ENCODE peak calls at places on chromosomes 1 and 21, in six cellular contexts. D is psoas muscle, X is cardiac muscle cell, J is PC-3, B is lung, F is ascending aorta. L is an unnamed sample. For H3K4me1 and H3K36me3, the result is how much of the 10 kb centered on the place peaks cover.

GRCh38 chr21:42569732-42570301 is 56.2 kb downstream of the SLC37A1 start:
- DNase-seq in D (peak), X (no peak), J (no peak), B (no peak), F (no peak), L (no peak)

GRCh38 chr1:41613646-41614592 is 129.4 kb upstream of the EDN2 start:
- DNase-seq in D (no peak), X (no peak), J (no peak), B (no peak), F (no peak), L (peak)

GRCh38 chr1:70979879-70980278 is 67.7 kb downstream of the PTGER3 start:
- DNase-seq in D (no peak), X (no peak), J (no peak), B (no peak), F (no peak), L (no peak)

GRCh38 chr21:17789660-17790059 is 29.5 kb downstream of the C21orf91 start:
- DNase-seq in D (no peak), X (no peak), J (no peak), B (no peak), F (no peak), L (no peak)

GRCh38 chr1:12573015-12573825 is 44.8 kb downstream of the DHRS3 start:
- DNase-seq in D (no peak), X (no peak), J (no peak), B (no peak), F (no peak), L (no peak)

GRCh38 chr1:27011976-27012563 is 580 bp downstream of the TENT5B start:
- DNase-seq in D (no peak), X (no peak), J (no peak), B (no peak), F (no peak), L (no peak)

GRCh38 chr1:58006421-58007032 is 540.0 kb downstream of the OMA1 start:
- DNase-seq in D (no peak), X (no peak), J (no peak), B (no peak), F (no peak), L (no peak)

GRCh38 chr1:67726224-67726623 is 41.2 kb downstream of the GADD45A start:
- DNase-seq in D (no peak), X (no peak), J (peak), B (no peak), F (no peak), L (no peak)

GRCh38 chr21:45404726-45405270 is at the start of gene COL18A1:
- DNase-seq in D (peak), X (peak), J (peak), B (peak), F (no peak), L (peak)

GRCh38 chr1:43904660-43905551 is 28.7 kb upstream of the ARTN start:
- DNase-seq in D (no peak), X (no peak), J (no peak), B (no peak), F (no peak), L (no peak)

GRCh38 chr1:236063919-236064673 is 794 bp downstream of the NID1 start:
- DNase-seq in D (peak), X (peak), J (peak), B (peak), F (peak), L (no peak)

GRCh38 chr1:165449121-165449520 is 4.2 kb upstream of the RXRG start:
- DNase-seq in D (no peak), X (no peak), J (no peak), B (no peak), F (no peak), L (no peak)

GRCh38 chr1:23129846-23130245 is 38.8 kb downstream of the LUZP1 start:
- DNase-seq in D (no peak), X (no peak), J (peak), B (no peak), F (no peak), L (no peak)

GRCh38 chr1:22662318-22662717 is 9.3 kb downstream of the C1QB start:
- DNase-seq in D (no peak), X (peak), J (peak), B (no peak), F (no peak), L (peak)

GRCh38 chr1:7755448-7755847 is 15.6 kb upstream of the VAMP3 start:
- DNase-seq in D (no peak), X (peak), J (peak), B (no peak), F (no peak), L (peak)
- TF ChIP-seq CTCF in D (no peak), X (peak), J (peak), B (no peak), F (no peak), L (peak)

GRCh38 chr1:203669739-203670138 is 43.1 kb downstream of the ATP2B4 start:
- DNase-seq in D (no peak), X (no peak), J (peak), B (no peak), F (no peak), L (no peak)
- H3K4me1 ChIP-seq in D (under half), X (under half), J (under half), B (half or more), F (under half), L (under half)

DNA sequence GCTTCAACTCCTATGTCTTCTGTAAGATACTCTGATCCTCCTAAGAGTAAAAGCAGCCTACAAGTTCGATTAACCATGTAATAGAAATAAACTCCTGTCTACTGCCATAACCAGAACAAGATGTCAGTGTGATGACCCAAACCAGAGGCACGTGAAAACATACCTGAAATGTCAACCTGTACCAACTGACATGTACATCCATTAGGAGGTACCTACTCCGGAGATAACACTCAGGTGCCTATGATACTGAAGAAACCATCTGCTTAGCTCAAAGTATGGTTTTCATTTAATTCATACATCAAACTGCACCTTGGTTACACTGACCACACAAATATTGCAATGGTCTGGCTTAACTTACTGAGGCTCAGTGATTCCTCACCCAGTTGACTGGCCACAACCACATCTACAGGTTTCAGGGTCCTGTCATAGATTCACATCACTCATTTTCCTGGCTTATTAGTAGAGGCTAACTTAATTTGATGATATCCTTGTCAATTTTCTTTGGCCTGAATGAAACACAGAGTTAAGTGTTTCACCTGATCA is 4.4 kb downstream of the ITPKB start:
- DNase-seq in D (no peak), X (no peak), J (no peak), B (no peak), F (no peak), L (no peak)
- H3K36me3 ChIP-seq in D (under half), X (under half), J (under half), B (under half), F (under half), L (under half)

DNA sequence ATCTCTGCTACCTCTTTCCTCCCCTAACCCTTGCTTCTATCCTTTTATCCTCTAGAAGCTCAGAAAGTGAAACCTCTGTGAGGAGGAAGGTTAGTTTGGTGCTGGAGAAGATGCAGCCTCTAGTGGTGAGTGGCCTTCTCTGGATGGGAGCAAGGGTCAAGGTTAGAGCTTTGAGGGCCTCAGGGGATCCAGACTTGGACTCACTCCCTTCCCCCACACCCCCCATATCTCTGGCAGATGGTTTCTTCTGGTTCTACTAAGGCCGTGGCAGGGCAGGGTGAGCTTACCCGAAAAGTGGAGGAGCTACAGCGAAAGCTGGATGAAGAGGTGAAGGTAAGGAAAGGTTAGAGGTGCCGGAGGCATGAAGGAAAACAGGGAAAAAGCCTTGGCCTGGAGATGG is 9.2 kb downstream of the CGN start:
- DNase-seq in D (no peak), X (no peak), J (no peak), B (no peak), F (no peak), L (no peak)
- TF ChIP-seq CTCF in D (no peak), X (peak), J (no peak), B (no peak), F (no peak), L (peak)

GRCh38 chr1:201014816-201015200 is 8.7 kb downstream of the KIF21B start:
- DNase-seq in D (no peak), X (no peak), J (no peak), B (no peak), F (no peak), L (no peak)

GRCh38 chr1:201016211-201016651 is 7.3 kb downstream of the KIF21B start:
- DNase-seq in D (no peak), X (peak), J (peak), B (no peak), F (no peak), L (peak)

GRCh38 chr1:201013991-201014815 is 9.3 kb downstream of the KIF21B start:
- DNase-seq in D (no peak), X (peak), J (no peak), B (no peak), F (no peak), L (no peak)

GRCh38 chr1:201016943-201017827 is 6.3 kb downstream of the KIF21B start:
- DNase-seq in D (no peak), X (no peak), J (no peak), B (no peak), F (no peak), L (peak)

GRCh38 chr1:201015551-201016091 is 7.9 kb downstream of the KIF21B start:
- DNase-seq in D (no peak), X (no peak), J (no peak), B (no peak), F (no peak), L (no peak)
- H3K4me1 ChIP-seq in D (under half), X (under half), J (under half), B (under half), F (under half), L (under half)

GRCh38 chr1:181002582-181003172 is 20.0 kb downstream of the STX6 start:
- DNase-seq in D (no peak), X (no peak), J (no peak), B (no peak), F (no peak), L (no peak)
- H3K36me3 ChIP-seq in D (under half), X (under half), J (under half), B (under half), F (under half), L (under half)

GRCh38 chr1:111959436-111959835 is 30.0 kb downstream of the KCND3 start:
- DNase-seq in D (no peak), X (no peak), J (no peak), B (no peak), F (no peak), L (no peak)
- TF ChIP-seq CTCF in D (peak), X (no peak), J (peak), B (no peak), F (no peak), L (peak)

GRCh38 chr1:234981758-234982157 is 146.9 kb downstream of the TOMM20 start:
- DNase-seq in D (no peak), X (no peak), J (no peak), B (no peak), F (no peak), L (no peak)
- H3K4me1 ChIP-seq in D (half or more), X (under half), J (half or more), B (under half), F (under half), L (under half)